ENCODE peak calls at places on chromosomes 3 and 15, in four cellular contexts. One of them, this sample, is unnamed.

GRCh38 chr15:98804057-98804380 is 155.7 kb downstream of the IGF1R start:
- DNase-seq in stomach: no peak
- DNase-seq in suprapubic skin: no peak
- DNase-seq in H54: no peak
- DNase-seq in this sample: no peak

GRCh38 chr15:94478763-94479162 is 247.4 kb downstream of the MCTP2 start:
- DNase-seq in stomach: no peak
- DNase-seq in suprapubic skin: no peak
- DNase-seq in H54: no peak
- DNase-seq in this sample: no peak

GRCh38 chr3:159196316-159196715 is 394.5 kb downstream of the MFSD1 start:
- DNase-seq in stomach: no peak
- DNase-seq in suprapubic skin: no peak
- DNase-seq in H54: no peak
- DNase-seq in this sample: no peak

GRCh38 chr15:88083828-88084760 is 172.4 kb downstream of the NTRK3 start:
- DNase-seq in stomach: no peak
- DNase-seq in suprapubic skin: no peak
- DNase-seq in H54: no peak
- DNase-seq in this sample: no peak

GRCh38 chr15:84387086-84387485 is 151.5 kb downstream of the GOLGA6L4 start:
- DNase-seq in stomach: no peak
- DNase-seq in suprapubic skin: peak; percentile 45
- DNase-seq in H54: no peak
- DNase-seq in this sample: no peak

GRCh38 chr15:63491116-63491817 is 13.1 kb upstream of the USP3 start:
- DNase-seq in stomach: no peak
- DNase-seq in suprapubic skin: no peak
- DNase-seq in H54: no peak
- DNase-seq in this sample: no peak

GRCh38 chr3:42683875-42684593 is 1.3 kb upstream of the KLHL40 start:
- DNase-seq in stomach: peak; percentile 47
- DNase-seq in suprapubic skin: no peak
- DNase-seq in H54: peak; percentile 99
- DNase-seq in this sample: peak; percentile 75

GRCh38 chr15:74869372-74869725 is 3.8 kb downstream of the SCAMP2 start:
- DNase-seq in stomach: no peak
- DNase-seq in suprapubic skin: no peak
- DNase-seq in H54: no peak
- DNase-seq in this sample: no peak

GRCh38 chr15:33188654-33189257 is 5.8 kb downstream of the FMN1 start:
- DNase-seq in stomach: no peak
- DNase-seq in suprapubic skin: no peak
- DNase-seq in H54: no peak
- DNase-seq in this sample: no peak

GRCh38 chr3:143237036-143237688 is 117.6 kb downstream of the CHST2 start:
- DNase-seq in stomach: no peak
- DNase-seq in suprapubic skin: no peak
- DNase-seq in H54: no peak
- DNase-seq in this sample: no peak

GRCh38 chr3:128502712-128503111 is 9.7 kb upstream of the GATA2 start:
- DNase-seq in stomach: no peak
- DNase-seq in suprapubic skin: no peak
- DNase-seq in H54: no peak
- DNase-seq in this sample: no peak

GRCh38 chr3:26070854-26071253 is 281.0 kb downstream of the OXSM start:
- DNase-seq in stomach: no peak
- DNase-seq in suprapubic skin: no peak
- DNase-seq in H54: no peak
- DNase-seq in this sample: no peak

GRCh38 chr15:84871428-84871985 is 13.0 kb upstream of the SLC28A1 start:
- DNase-seq in stomach: peak; percentile 42
- DNase-seq in suprapubic skin: peak; percentile 41
- DNase-seq in H54: no peak
- DNase-seq in this sample: no peak

GRCh38 chr15:55319537-55320325 is 709 bp downstream of the PIGB start:
- DNase-seq in stomach: peak; percentile 48
- DNase-seq in suprapubic skin: no peak
- DNase-seq in H54: no peak
- DNase-seq in this sample: no peak

GRCh38 chr15:69143756-69144436 is 16.5 kb upstream of the GLCE start:
- DNase-seq in stomach: no peak
- DNase-seq in suprapubic skin: no peak
- DNase-seq in H54: no peak
- DNase-seq in this sample: no peak

GRCh38 chr3:182246870-182247269 is 535.1 kb downstream of the SOX2 start:
- DNase-seq in stomach: no peak
- DNase-seq in suprapubic skin: no peak
- DNase-seq in H54: no peak
- DNase-seq in this sample: no peak

GRCh38 chr3:37990527-37990926 is at the start of gene VILL:
- DNase-seq in stomach: peak; percentile 89
- DNase-seq in suprapubic skin: peak; percentile 78
- DNase-seq in H54: no peak
- DNase-seq in this sample: no peak

GRCh38 chr3:112074616-112075497 is 11.3 kb upstream of the C3orf52 start:
- DNase-seq in stomach: peak; percentile 59
- DNase-seq in suprapubic skin: no peak
- DNase-seq in H54: peak; percentile 53
- DNase-seq in this sample: no peak

GRCh38 chr3:149566296-149566945 is 91.4 kb downstream of the WWTR1 start:
- DNase-seq in stomach: no peak
- DNase-seq in suprapubic skin: no peak
- DNase-seq in H54: no peak
- DNase-seq in this sample: no peak

GRCh38 chr3:115324056-115324455 is 177.0 kb upstream of the ZBTB20 start:
- DNase-seq in stomach: no peak
- DNase-seq in suprapubic skin: no peak
- DNase-seq in H54: no peak
- DNase-seq in this sample: no peak

GRCh38 chr3:57017481-57017880 is 43.0 kb upstream of the SPATA12 start:
- DNase-seq in stomach: no peak
- DNase-seq in suprapubic skin: no peak
- DNase-seq in H54: peak; percentile 26
- DNase-seq in this sample: no peak

GRCh38 chr3:179604336-179605078 is at the start of the genes MRPL47 and NDUFB5:
- DNase-seq in stomach: peak; percentile 96
- DNase-seq in suprapubic skin: peak; percentile 96
- DNase-seq in H54: peak; percentile 87
- DNase-seq in this sample: peak; percentile 94

GRCh38 chr15:29039466-29040366 is 153.9 kb downstream of the APBA2 start:
- DNase-seq in stomach: no peak
- DNase-seq in suprapubic skin: peak; percentile 41
- DNase-seq in H54: no peak
- DNase-seq in this sample: no peak

GRCh38 chr15:76345880-76346665 is 9.5 kb downstream of the ISL2 start:
- DNase-seq in stomach: no peak
- DNase-seq in suprapubic skin: no peak
- DNase-seq in H54: no peak
- DNase-seq in this sample: no peak

GRCh38 chr15:75307778-75308390 is 25.2 kb downstream of the GOLGA6D start:
- DNase-seq in stomach: peak; percentile 69
- DNase-seq in suprapubic skin: no peak
- DNase-seq in H54: peak; percentile 58
- DNase-seq in this sample: no peak

GRCh38 chr3:177251756-177252155 is 54.5 kb upstream of the TBL1XR1 start:
- DNase-seq in stomach: no peak
- DNase-seq in suprapubic skin: no peak
- DNase-seq in H54: no peak
- DNase-seq in this sample: no peak

GRCh38 chr15:93018574-93018973 is 70.4 kb downstream of the RGMA start:
- DNase-seq in stomach: no peak
- DNase-seq in suprapubic skin: no peak
- DNase-seq in H54: no peak
- DNase-seq in this sample: no peak

GRCh38 chr15:49855917-49856637 is 235.2 kb downstream of the DTWD1 start:
- DNase-seq in stomach: no peak
- DNase-seq in suprapubic skin: no peak
- DNase-seq in H54: no peak
- DNase-seq in this sample: no peak

GRCh38 chr3:177787279-177788041 is 590.2 kb upstream of the TBL1XR1 start:
- DNase-seq in stomach: no peak
- DNase-seq in suprapubic skin: no peak
- DNase-seq in H54: no peak
- DNase-seq in this sample: no peak

GRCh38 chr3:86961297-86961696 is 29.7 kb downstream of the VGLL3 start:
- DNase-seq in stomach: no peak
- DNase-seq in suprapubic skin: no peak
- DNase-seq in H54: no peak
- DNase-seq in this sample: no peak

DNA sequence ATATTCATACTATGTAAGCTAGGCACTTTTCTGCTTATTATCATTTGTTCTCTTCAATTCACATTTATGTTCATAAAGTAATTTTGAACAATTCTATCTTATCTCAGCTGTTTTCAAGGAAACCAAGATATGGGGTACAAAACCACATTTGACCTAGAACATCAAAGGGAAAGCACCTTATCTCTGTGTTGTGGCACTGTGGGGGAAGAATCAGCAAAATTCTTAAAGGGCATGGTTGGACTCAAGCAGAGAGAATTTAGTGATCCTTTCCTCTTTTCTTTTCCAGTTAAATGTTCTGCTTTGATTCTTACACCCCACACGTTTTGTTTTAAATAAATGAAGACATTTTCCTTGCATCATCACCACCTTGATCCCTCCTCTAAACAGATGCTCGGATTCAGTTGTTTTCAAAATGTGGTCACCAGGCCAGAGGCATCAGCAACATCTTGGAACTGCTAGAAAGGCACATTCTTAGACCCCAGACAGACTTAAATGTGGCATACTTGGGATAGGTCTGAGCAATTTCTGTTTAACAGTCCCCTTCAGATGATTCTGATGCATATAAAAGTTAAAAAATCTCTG is 128.4 kb upstream of the TP63 start:
- DNase-seq in stomach: no peak
- DNase-seq in suprapubic skin: no peak
- DNase-seq in H54: no peak
- DNase-seq in this sample: no peak
- TF ChIP-seq POLR2A in stomach: no peak
- TF ChIP-seq POLR2A in suprapubic skin: no peak
- TF ChIP-seq POLR2A in H54: no peak
- TF ChIP-seq POLR2A in this sample: no peak

DNA sequence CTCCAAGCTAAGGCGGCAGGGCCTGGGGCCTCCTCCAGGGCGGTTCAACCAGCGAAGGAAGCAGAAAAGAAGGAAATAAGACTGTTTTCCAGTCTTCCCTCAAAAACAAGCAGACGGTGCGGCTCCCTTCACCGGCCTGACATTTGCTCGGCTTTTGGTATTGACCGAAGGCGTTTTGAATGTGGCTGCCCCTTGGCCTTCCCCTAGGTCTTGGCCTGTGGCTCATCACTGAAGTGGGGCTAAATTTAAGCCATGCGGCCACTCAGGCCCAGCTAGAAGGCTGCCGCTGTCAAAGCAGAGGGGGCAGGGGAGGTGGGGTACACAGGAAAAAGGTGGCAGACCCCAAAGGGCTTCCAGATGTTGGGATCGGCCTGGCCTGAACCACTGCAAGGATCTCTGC is 86.2 kb downstream of the SRGAP3 start:
- DNase-seq in stomach: no peak
- DNase-seq in suprapubic skin: no peak
- DNase-seq in H54: no peak
- DNase-seq in this sample: no peak
- TF ChIP-seq POLR2A in stomach: no peak
- TF ChIP-seq POLR2A in suprapubic skin: no peak
- TF ChIP-seq POLR2A in H54: no peak
- TF ChIP-seq POLR2A in this sample: no peak

GRCh38 chr3:64023187-64023860 is at the start of gene PSMD6:
- DNase-seq in stomach: peak; percentile 88
- DNase-seq in suprapubic skin: peak; percentile 93
- DNase-seq in H54: peak; percentile 79
- DNase-seq in this sample: peak; percentile 73
- TF ChIP-seq POLR2A in stomach: no peak
- TF ChIP-seq POLR2A in suprapubic skin: peak; percentile 50
- TF ChIP-seq POLR2A in H54: peak; percentile 78
- TF ChIP-seq POLR2A in this sample: no peak

DNA sequence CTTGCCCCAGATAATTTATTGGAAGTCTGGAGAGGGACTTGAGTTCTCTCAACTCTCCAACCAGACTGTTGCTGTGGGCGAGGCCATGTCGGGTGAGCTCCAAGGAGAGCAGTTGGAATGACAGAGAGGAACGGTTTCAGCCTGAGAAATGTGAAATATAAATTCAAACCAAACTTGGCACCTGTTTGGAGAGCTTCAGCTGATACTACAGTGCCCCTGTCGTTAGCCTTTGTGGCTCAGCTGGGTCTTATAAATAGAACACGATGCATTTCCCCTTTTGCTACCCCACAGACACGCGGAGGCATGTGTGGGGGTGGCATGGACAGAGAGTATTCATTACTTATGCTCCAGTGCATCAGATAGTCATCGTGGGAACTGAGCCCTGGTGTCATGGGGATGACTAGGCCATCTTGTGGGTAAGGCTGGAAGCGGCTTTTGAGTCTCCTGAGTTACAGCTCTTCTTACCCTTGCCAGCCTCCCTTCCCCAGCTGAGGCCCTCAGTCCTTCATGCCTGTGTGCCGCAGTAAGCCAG is 15.6 kb downstream of the SMAD3 start:
- DNase-seq in stomach: no peak
- DNase-seq in suprapubic skin: no peak
- DNase-seq in H54: no peak
- DNase-seq in this sample: no peak
- TF ChIP-seq POLR2A in stomach: no peak
- TF ChIP-seq POLR2A in suprapubic skin: no peak
- TF ChIP-seq POLR2A in H54: no peak
- TF ChIP-seq POLR2A in this sample: no peak